ENCODE peak calls at places on chromosomes 4 and X, in ten cellular contexts. L is pancreas, E is Caco-2, H is IMR-90, G is HFF-Myc, P is transverse colon, N is brain microvascular endothelial cell, U is spleen, C is choroid plexus epithelial cell, Y is testis. V is an unnamed sample.
A peak's percentile ranks its signal among the peaks of the same experiment; 100 is the strongest.

GRCh38 chr4:107035711-107036601 is at the start of gene DKK2:
- DNase-seq in L (no peak), E (no peak), H (peak; percentile 28), G (no peak), P (peak; percentile 10), N (no peak), U (peak; percentile 73), C (peak; percentile 36), Y (no peak), V (no peak)

GRCh38 chr4:170047774-170048354 is 21.7 kb upstream of the MFAP3L start:
- DNase-seq in L (no peak), E (no peak), H (peak; percentile 71), G (peak; percentile 29), P (peak; percentile 50), N (peak; percentile 56), U (no peak), C (peak; percentile 87), Y (peak; percentile 76), V (peak; percentile 33)

GRCh38 chr4:68148795-68149685 is 19.4 kb upstream of the TMPRSS11F start:
- DNase-seq in L (no peak), E (no peak), H (no peak), G (no peak), P (no peak), N (no peak), U (peak; percentile 33), C (no peak), Y (no peak), V (no peak)

GRCh38 chr4:145437466-145437865 is 44.2 kb upstream of the SMAD1 start:
- DNase-seq in L (no peak), E (no peak), H (no peak), G (no peak), P (no peak), N (no peak), U (no peak), C (no peak), Y (no peak), V (no peak)

GRCh38 chr4:664713-665231 is 9.3 kb downstream of the ATP5ME start:
- DNase-seq in L (peak; percentile 12), E (no peak), H (no peak), G (no peak), P (no peak), N (no peak), U (peak; percentile 76), C (no peak), Y (no peak), V (no peak)

GRCh38 chrX:24204331-24204730 is 54.8 kb downstream of the ZFX start:
- DNase-seq in L (no peak), E (no peak), H (peak; percentile 44), G (no peak), P (no peak), N (peak; percentile 27), U (no peak), C (peak; percentile 24), Y (no peak), V (no peak)

GRCh38 chr4:105186701-105187158 is 40.1 kb downstream of the TET2 start:
- DNase-seq in L (peak; percentile 15), E (no peak), H (peak; percentile 78), G (no peak), P (no peak), N (peak; percentile 62), U (no peak), C (peak; percentile 71), Y (no peak), V (peak; percentile 51)

GRCh38 chr4:53928825-53929224 is 135.6 kb downstream of the CHIC2 start:
- DNase-seq in L (no peak), E (peak; percentile 46), H (peak; percentile 95), G (no peak), P (no peak), N (no peak), U (no peak), C (peak; percentile 91), Y (no peak), V (no peak)

GRCh38 chrX:120228187-120228908 is 22.3 kb upstream of the ZBTB33 start:
- DNase-seq in L (no peak), E (no peak), H (no peak), G (no peak), P (no peak), N (no peak), U (no peak), C (no peak), Y (peak; percentile 64), V (no peak)

GRCh38 chr4:160423879-160424451 is 1321.1 kb downstream of the RAPGEF2 start:
- DNase-seq in L (no peak), E (no peak), H (no peak), G (no peak), P (no peak), N (peak; percentile 72), U (no peak), C (peak; percentile 55), Y (no peak), V (no peak)
- H3K4me3 ChIP-seq in L (no peak overlapping the region), E (no peak overlapping the region), H (no peak overlapping the region), G (no peak overlapping the region), P (no peak overlapping the region), N (peak overlapping the region; percentile 43), U (no peak overlapping the region), C (peak overlapping the region; percentile 39), Y (no peak overlapping the region), V (no peak overlapping the region)

GRCh38 chr4:167014944-167015343 is 219.3 kb downstream of the SPOCK3 start:
- DNase-seq in L (no peak), E (no peak), H (no peak), G (no peak), P (no peak), N (no peak), U (no peak), C (no peak), Y (no peak), V (no peak)
- TF ChIP-seq CTCF in L (no peak), E (no peak), H (no peak), G (no peak), P (no peak), N (no peak), U (no peak), C (no peak), Y (no peak), V (no peak)

GRCh38 chr4:173074501-173074946 is 94.1 kb upstream of the GALNT7 start:
- DNase-seq in L (peak; percentile 56), E (no peak), H (peak; percentile 80), G (peak; percentile 68), P (no peak), N (peak; percentile 64), U (no peak), C (peak; percentile 96), Y (no peak), V (peak; percentile 80)

GRCh38 chr4:173076903-173077629 is 91.5 kb upstream of the GALNT7 start:
- DNase-seq in L (no peak), E (no peak), H (peak; percentile 12), G (no peak), P (no peak), N (no peak), U (no peak), C (peak; percentile 26), Y (no peak), V (peak; percentile 80)

DNA sequence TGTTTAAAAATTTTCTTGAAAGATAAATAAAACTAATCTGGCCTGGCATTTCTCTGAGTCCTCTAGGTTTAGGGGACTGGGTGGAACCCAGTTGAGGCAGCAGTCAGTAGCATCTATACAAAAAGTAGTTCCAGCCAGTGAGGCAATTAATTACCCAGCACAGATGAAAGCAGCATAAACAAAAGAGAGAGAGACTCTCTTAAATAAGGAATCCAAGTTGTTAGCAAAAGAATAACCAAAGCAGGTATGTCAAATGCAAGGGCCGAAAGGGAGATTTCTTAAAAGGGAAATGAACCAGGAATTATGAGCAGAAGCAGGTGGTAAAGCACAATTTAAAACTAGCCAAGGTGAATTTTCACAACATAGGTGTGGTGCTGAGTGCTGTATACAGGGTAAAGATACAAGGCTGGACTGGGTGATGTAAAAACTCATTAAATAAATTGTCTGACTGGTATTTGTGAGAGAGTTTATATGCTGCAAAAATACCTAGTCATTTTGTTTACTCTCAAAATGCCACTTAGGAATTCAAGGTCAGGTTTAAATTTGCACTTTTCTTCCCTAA is 94.6 kb upstream of the GALNT7 start:
- DNase-seq in L (no peak), E (no peak), H (no peak), G (no peak), P (no peak), N (no peak), U (no peak), C (no peak), Y (no peak), V (no peak)
- H3K4me3 ChIP-seq in L (no peak overlapping the region), E (no peak overlapping the region), H (no peak overlapping the region), G (no peak overlapping the region), P (no peak overlapping the region), N (no peak overlapping the region), U (no peak overlapping the region), C (no peak overlapping the region), Y (no peak overlapping the region), V (no peak overlapping the region)

GRCh38 chr4:80201326-80202151 is 4.2 kb downstream of the PRDM8 start:
- DNase-seq in L (no peak), E (no peak), H (peak; percentile 89), G (peak; percentile 67), P (peak; percentile 45), N (no peak), U (no peak), C (peak; percentile 49), Y (no peak), V (no peak)

GRCh38 chr4:80199947-80200346 is 2.6 kb downstream of the PRDM8 start:
- DNase-seq in L (no peak), E (no peak), H (no peak), G (no peak), P (no peak), N (no peak), U (no peak), C (no peak), Y (no peak), V (no peak)

GRCh38 chr4:80202784-80203553 is 5.7 kb downstream of the PRDM8 start:
- DNase-seq in L (no peak), E (no peak), H (peak; percentile 35), G (no peak), P (peak; percentile 53), N (no peak), U (peak; percentile 90), C (peak; percentile 35), Y (peak; percentile 63), V (no peak)

GRCh38 chr4:80204433-80204832 is 7.1 kb downstream of the PRDM8 start:
- DNase-seq in L (no peak), E (no peak), H (peak; percentile 35), G (no peak), P (no peak), N (no peak), U (no peak), C (no peak), Y (no peak), V (no peak)

DNA sequence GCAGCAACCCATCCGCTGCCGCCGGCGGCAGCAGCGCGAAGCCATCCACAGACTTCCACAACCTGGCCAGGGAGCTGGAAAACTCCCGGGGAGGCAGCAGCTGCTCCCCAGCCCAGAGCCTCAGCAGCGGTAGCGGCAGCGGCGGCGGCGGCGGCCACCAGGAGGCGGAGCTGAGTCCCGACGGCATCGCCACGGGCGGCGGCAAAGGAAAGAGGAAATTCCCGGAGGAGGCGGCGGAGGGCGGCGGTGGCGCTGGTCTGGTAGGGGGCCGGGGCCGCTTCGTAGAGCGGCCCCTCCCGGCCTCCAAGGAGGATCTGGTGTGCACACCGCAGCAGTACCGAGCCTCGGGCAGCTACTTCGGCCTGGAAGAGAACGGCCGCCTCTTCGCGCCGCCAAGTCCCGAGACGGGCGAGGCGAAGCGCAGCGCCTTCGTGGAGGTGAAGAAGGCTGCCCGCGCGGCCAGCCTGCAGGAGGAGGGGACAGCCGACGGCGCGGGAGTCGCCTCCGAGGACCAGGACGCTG is 4.9 kb downstream of the PRDM8 start:
- DNase-seq in L (peak; percentile 85), E (peak; percentile 64), H (peak; percentile 80), G (no peak), P (peak; percentile 89), N (peak; percentile 55), U (peak; percentile 97), C (peak; percentile 70), Y (peak; percentile 84), V (no peak)
- TF ChIP-seq CTCF in L (peak; percentile 85), E (peak; percentile 74), H (peak; percentile 76), G (peak; percentile 52), P (peak; percentile 87), N (peak; percentile 65), U (peak; percentile 67), C (peak; percentile 60), Y (peak; percentile 80), V (peak; percentile 57)

V was measured in retinal pigment epithelial cell.